ENCODE peak calls at places on chromosome 1, in five cellular contexts. P is WTC11, V is GM12878, X is HepG2, W is K562. H is an unnamed sample.

GRCh38 chr1:212355230-212355969 is 59.3 kb downstream of the PACC1 start:
- DNase-seq in P (no peak), V (no peak), X (no peak), W (no peak), H (no peak)

GRCh38 chr1:192706936-192707335 is 71.0 kb downstream of the RGS13 start:
- DNase-seq in P (no peak), V (no peak), X (no peak), W (no peak), H (no peak)

GRCh38 chr1:24594328-24594598 is 38.4 kb downstream of the NCMAP start:
- DNase-seq in P (no peak), V (no peak), X (no peak), W (no peak), H (no peak)

GRCh38 chr1:218332416-218332815 is 12.7 kb upstream of the TGFB2 start:
- DNase-seq in P (no peak), V (no peak), X (no peak), W (no peak), H (no peak)

GRCh38 chr1:149978547-149979023 is 31.9 kb downstream of the OTUD7B start:
- DNase-seq in P (no peak), V (no peak), X (peak), W (no peak), H (no peak)

GRCh38 chr1:208737922-208738321 is 493.7 kb upstream of the PLXNA2 start:
- DNase-seq in P (peak), V (no peak), X (no peak), W (no peak), H (no peak)

GRCh38 chr1:44733365-44733764 is 2.4 kb upstream of the RNU5D-1 start:
- DNase-seq in P (no peak), V (no peak), X (no peak), W (no peak), H (no peak)

GRCh38 chr1:171983584-171983983 is 142.3 kb downstream of the DNM3 start:
- DNase-seq in P (no peak), V (no peak), X (no peak), W (no peak), H (no peak)

GRCh38 chr1:160781914-160782689 is 13.9 kb upstream of the LY9 start:
- DNase-seq in P (no peak), V (peak), X (no peak), W (no peak), H (no peak)

GRCh38 chr1:12495725-12496124 is 122.3 kb downstream of the DHRS3 start:
- DNase-seq in P (no peak), V (no peak), X (no peak), W (peak), H (no peak)

GRCh38 chr1:53342735-53343470 is 15.0 kb upstream of the LRP8 start:
- DNase-seq in P (no peak), V (no peak), X (no peak), W (no peak), H (no peak)

GRCh38 chr1:82161651-82162238 is 361.0 kb downstream of the ADGRL2 start:
- DNase-seq in P (no peak), V (no peak), X (no peak), W (no peak), H (no peak)

GRCh38 chr1:77687519-77687906 is 5.1 kb upstream of the ZZZ3 start:
- DNase-seq in P (peak), V (no peak), X (peak), W (no peak), H (no peak)

GRCh38 chr1:234605983-234606730 is 3.8 kb downstream of the IRF2BP2 start:
- DNase-seq in P (no peak), V (no peak), X (peak), W (no peak), H (peak)

GRCh38 chr1:247322849-247323586 is 8.6 kb downstream of the ZNF496 start:
- DNase-seq in P (no peak), V (no peak), X (no peak), W (no peak), H (no peak)

GRCh38 chr1:244969355-244970235 is 105.3 kb upstream of the HNRNPU start:
- DNase-seq in P (peak), V (no peak), X (peak), W (no peak), H (no peak)

GRCh38 chr1:244049142-244049968 is 1.7 kb upstream of the ZBTB18 start:
- DNase-seq in P (peak), V (no peak), X (no peak), W (peak), H (no peak)

GRCh38 chr1:61403863-61404615 is 320.9 kb downstream of the TM2D1 start:
- DNase-seq in P (no peak), V (no peak), X (no peak), W (no peak), H (no peak)

GRCh38 chr1:180184041-180184440 is 29.4 kb downstream of the QSOX1 start:
- DNase-seq in P (no peak), V (no peak), X (no peak), W (no peak), H (no peak)

GRCh38 chr1:46643368-46643775 is 24.8 kb downstream of the ATPAF1 start:
- DNase-seq in P (no peak), V (no peak), X (peak), W (no peak), H (no peak)

GRCh38 chr1:36482724-36483388 is at the start of gene CSF3R:
- DNase-seq in P (no peak), V (no peak), X (no peak), W (no peak), H (no peak)

GRCh38 chr1:47765742-47766485 is 231.3 kb downstream of the TRABD2B start:
- DNase-seq in P (no peak), V (no peak), X (no peak), W (no peak), H (no peak)

GRCh38 chr1:30265127-30266070 is 458.0 kb downstream of the MATN1 start:
- DNase-seq in P (no peak), V (no peak), X (no peak), W (no peak), H (no peak)

GRCh38 chr1:166114419-166114818 is 52.4 kb downstream of the FAM78B start:
- DNase-seq in P (no peak), V (no peak), X (no peak), W (no peak), H (no peak)

GRCh38 chr1:112509005-112509659 is 367 bp downstream of the WNT2B start:
- DNase-seq in P (peak), V (no peak), X (no peak), W (no peak), H (no peak)

GRCh38 chr1:71919812-71920509 is 362.4 kb downstream of the NEGR1 start:
- DNase-seq in P (no peak), V (no peak), X (no peak), W (no peak), H (no peak)

GRCh38 chr1:215282557-215282956 is 200.0 kb downstream of the KCNK2 start:
- DNase-seq in P (no peak), V (no peak), X (no peak), W (no peak), H (no peak)
- TF ChIP-seq ESRRA in P (no peak), V (no peak), X (no peak), W (no peak), H (no peak)

DNA sequence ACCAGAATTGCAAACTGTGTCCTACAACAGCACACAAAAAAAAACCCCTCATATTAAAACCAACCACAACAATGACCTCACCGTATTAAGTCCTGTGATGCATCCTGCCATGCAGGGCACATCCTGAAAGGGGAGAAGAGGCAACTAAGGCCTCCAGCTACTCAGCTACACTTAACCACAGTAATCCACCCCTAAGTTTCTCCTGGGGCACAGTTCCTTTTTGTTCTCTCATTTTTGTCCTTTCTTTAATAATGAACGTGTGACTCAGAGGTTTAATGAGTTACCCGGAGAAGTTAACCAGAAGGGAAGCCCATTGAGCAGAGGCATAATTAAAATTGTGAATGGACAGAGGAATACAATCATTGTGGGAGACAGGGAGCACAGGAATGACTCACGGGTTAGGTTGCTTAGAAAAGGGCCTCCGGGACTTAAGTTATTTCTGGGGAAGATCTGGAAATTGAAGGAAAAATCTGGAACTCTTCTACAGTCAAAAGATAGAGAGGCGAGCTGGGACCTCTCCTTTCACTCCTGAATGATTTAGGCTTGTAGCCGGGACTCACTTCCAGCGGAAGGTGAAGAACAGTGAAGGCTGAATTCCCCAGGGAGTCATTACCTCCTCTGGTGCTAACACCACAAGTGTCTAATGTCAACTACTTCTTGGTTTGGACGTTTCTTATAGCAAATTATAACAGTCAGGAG is 36.9 kb upstream of the HIVEP3 start:
- DNase-seq in P (no peak), V (peak), X (no peak), W (no peak), H (peak)
- TF ChIP-seq ESRRA in P (no peak), V (no peak), X (no peak), W (no peak), H (no peak)

DNA sequence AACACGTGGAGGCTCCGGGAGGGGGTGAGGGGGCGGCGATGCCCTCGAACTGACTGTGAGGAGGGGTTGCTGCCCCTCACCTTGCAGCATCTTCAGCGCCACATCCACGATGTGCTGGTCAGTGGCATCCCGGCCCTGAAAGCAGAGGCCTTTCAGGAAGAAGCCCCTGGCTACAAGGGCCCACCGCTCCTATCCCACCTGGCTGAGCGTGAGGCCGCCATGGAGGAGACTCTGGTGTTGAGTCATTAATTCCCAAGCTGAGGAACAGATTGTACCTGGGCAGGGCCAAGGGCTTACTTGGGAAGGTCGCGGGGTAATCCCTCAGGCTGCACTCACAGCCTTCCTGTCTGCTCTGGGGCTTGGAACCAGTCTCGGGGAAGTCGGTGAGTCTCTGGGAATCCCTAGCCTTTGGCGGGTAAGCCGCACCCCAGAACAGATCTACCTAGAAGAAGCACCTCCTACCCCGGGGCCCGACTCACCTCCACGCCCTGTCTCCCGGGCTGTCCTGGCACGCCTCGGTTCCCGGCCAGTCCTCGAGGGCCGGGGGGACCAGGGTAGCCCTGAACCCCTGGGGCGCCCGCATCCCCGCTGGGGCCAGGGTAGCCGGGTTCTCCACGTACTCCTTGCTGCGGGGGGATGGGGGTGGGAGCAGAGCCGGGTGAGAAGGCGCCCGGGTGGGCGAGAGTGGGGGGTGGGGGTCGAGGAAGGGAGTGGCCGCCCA is 13.9 kb downstream of the COL9A2 start:
- DNase-seq in P (peak), V (no peak), X (no peak), W (no peak), H (no peak)
- TF ChIP-seq ESRRA in P (no peak), V (no peak), X (no peak), W (no peak), H (no peak)

GRCh38 chr1:115182012-115182715 is 92.9 kb upstream of the TSPAN2 start:
- DNase-seq in P (no peak), V (no peak), X (no peak), W (no peak), H (no peak)
- TF ChIP-seq ESRRA in P (no peak), V (no peak), X (no peak), W (no peak), H (no peak)

DNA sequence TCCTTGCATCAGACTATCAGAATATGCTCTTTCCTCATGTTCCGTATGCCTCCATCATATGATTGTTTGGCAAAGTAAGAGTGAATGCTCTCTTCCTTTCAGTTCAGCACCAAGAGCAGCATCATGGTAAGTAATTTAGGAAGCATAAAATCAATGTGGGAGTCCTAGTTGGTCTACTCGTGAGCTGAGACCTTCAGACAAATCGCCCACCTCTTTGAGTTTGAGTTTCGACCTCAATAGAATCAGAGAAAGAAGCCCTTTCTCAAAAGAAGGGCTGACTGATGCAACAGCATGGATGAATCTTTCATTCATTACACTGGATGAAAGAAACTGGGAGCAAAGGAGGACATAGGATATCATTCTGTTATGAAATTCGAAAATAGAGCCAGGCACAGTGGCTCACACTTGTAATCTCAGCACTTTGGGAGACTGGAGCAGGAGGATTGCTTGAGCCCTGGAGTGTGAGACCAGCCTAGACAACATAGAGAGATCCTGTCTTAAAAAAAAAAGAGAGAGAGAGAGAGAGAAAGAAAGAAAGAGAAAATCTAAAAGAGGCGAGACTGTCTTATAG is 112.5 kb downstream of the ZC3H11B start:
- DNase-seq in P (no peak), V (no peak), X (no peak), W (no peak), H (no peak)
- TF ChIP-seq ESRRA in P (no peak), V (no peak), X (no peak), W (no peak), H (no peak)

DNA sequence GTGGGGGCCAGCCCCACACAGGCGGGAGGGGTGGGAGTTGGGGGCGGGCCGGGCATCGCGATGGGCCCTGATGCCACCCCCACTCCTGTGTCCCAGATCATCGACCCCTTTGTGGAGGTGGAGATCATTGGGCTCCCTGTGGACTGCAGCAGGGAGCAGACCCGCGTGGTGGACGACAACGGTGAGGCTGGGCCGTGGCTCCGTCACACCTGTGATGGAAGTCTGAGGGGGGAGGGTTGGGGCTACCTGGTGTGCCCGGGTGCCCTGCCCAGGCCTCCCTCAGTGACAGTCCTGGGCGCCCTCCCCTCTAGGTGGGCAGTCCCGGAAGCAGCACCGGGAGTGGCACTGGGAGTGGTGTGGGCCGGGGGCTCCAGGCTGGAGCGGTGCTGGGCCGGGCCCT is 22.6 kb downstream of the PLCH2 start:
- DNase-seq in P (no peak), V (no peak), X (no peak), W (no peak), H (no peak)
- TF ChIP-seq ESRRA in P (no peak), V (no peak), X (no peak), W (no peak), H (no peak)

H was measured in A549.